ENCODE peak calls at places on chromosomes 13 and 19, in four cellular contexts. I, C, G and V are unnamed samples.

GRCh38 chr19:1230585-1231489 is 7.0 kb downstream of the CBARP start:
- DNase-seq in I (no peak), C (no peak), G (no peak), V (no peak)

GRCh38 chr19:2567580-2567979 is 91.7 kb downstream of the GADD45B start:
- DNase-seq in I (no peak), C (peak; percentile 82), G (no peak), V (no peak)

GRCh38 chr13:101718496-101718895 is 266.0 kb downstream of the ITGBL1 start:
- DNase-seq in I (no peak), C (no peak), G (no peak), V (no peak)

GRCh38 chr13:26964278-26965057 is 203.9 kb upstream of the GPR12 start:
- DNase-seq in I (peak; percentile 58), C (no peak), G (no peak), V (no peak)

GRCh38 chr19:4501005-4501591 is 17.2 kb downstream of the PLIN4 start:
- DNase-seq in I (no peak), C (no peak), G (no peak), V (no peak)

GRCh38 chr19:35123573-35123972 is 8.0 kb downstream of the FXYD3 start:
- DNase-seq in I (peak; percentile 39), C (peak; percentile 85), G (no peak), V (peak; percentile 64)

GRCh38 chr13:67772807-67773453 is 542.8 kb upstream of the PCDH9 start:
- DNase-seq in I (no peak), C (no peak), G (no peak), V (no peak)

GRCh38 chr13:21074601-21075302 is 13.4 kb upstream of the LATS2 start:
- DNase-seq in I (no peak), C (no peak), G (no peak), V (no peak)

GRCh38 chr19:1237754-1238372 is at the start of gene CBARP:
- DNase-seq in I (no peak), C (no peak), G (no peak), V (no peak)

GRCh38 chr13:42847891-42848663 is 66.7 kb downstream of the FAM216B start:
- DNase-seq in I (no peak), C (no peak), G (no peak), V (no peak)

GRCh38 chr19:4647676-4648644 is 8.6 kb downstream of the TNFAIP8L1 start:
- DNase-seq in I (no peak), C (no peak), G (no peak), V (no peak)

GRCh38 chr13:33312150-33312908 is 26.8 kb upstream of the STARD13 start:
- DNase-seq in I (no peak), C (no peak), G (no peak), V (no peak)

GRCh38 chr19:41323023-41323422 is 13.1 kb downstream of the CCDC97 start:
- DNase-seq in I (no peak), C (no peak), G (no peak), V (no peak)

GRCh38 chr19:33781536-33781935 is 15.1 kb upstream of the KCTD15 start:
- DNase-seq in I (no peak), C (no peak), G (no peak), V (no peak)

GRCh38 chr19:19319725-19320361 is 466 bp downstream of the SUGP1 start:
- DNase-seq in I (no peak), C (no peak), G (no peak), V (no peak)

GRCh38 chr19:1945899-1946298 is 4.9 kb downstream of the CSNK1G2 start:
- DNase-seq in I (peak; percentile 39), C (no peak), G (peak; percentile 8), V (no peak)